ENCODE peak calls at places on chromosomes 13 and 19, in ten cellular contexts. Q is sigmoid colon, O is H9, R is PC-3, L is breast epithelium, C is H1, G is cardiac muscle cell, Y is body of pancreas, A is A673, I is small intestine. V is an unnamed sample. For H3K4me1, the result is how much of the 10 kb centered on the place peaks cover.

GRCh38 chr13:37065893-37066526 is 6.5 kb upstream of the SUPT20H start:
- DNase-seq in Q (no peak), O (peak), R (no peak), L (no peak), C (no peak), G (no peak), Y (no peak), A (no peak), I (no peak), V (peak)

GRCh38 chr19:45216677-45217076 is 28.5 kb downstream of the EXOC3L2 start:
- DNase-seq in Q (no peak), O (no peak), R (no peak), L (no peak), C (no peak), G (peak), Y (no peak), A (no peak), I (no peak), V (no peak)

GRCh38 chr19:44723952-44724319 is 24.6 kb upstream of the BCL3 start:
- DNase-seq in Q (peak), O (peak), R (peak), L (peak), C (peak), G (peak), Y (peak), A (peak), I (peak), V (peak)

GRCh38 chr13:113907637-113908617 is 44.1 kb upstream of the GAS6 start:
- DNase-seq in Q (no peak), O (no peak), R (no peak), L (peak), C (no peak), G (peak), Y (no peak), A (peak), I (peak), V (peak)

GRCh38 chr13:96338030-96338429 is 248.1 kb downstream of the HS6ST3 start:
- DNase-seq in Q (no peak), O (no peak), R (no peak), L (no peak), C (no peak), G (no peak), Y (no peak), A (no peak), I (no peak), V (no peak)

GRCh38 chr13:48319458-48320395 is 16.2 kb downstream of the RB1 start:
- DNase-seq in Q (no peak), O (no peak), R (no peak), L (no peak), C (no peak), G (no peak), Y (no peak), A (no peak), I (peak), V (no peak)

GRCh38 chr13:46666727-46667456 is 113.9 kb downstream of the LRCH1 start:
- DNase-seq in Q (no peak), O (peak), R (no peak), L (no peak), C (peak), G (no peak), Y (no peak), A (peak), I (no peak), V (peak)

GRCh38 chr13:92572190-92572589 is 654.4 kb upstream of the GPC6 start:
- DNase-seq in Q (no peak), O (no peak), R (no peak), L (no peak), C (no peak), G (no peak), Y (no peak), A (no peak), I (no peak), V (no peak)

GRCh38 chr13:41935501-41935900 is 25.4 kb downstream of the VWA8 start:
- DNase-seq in Q (no peak), O (no peak), R (no peak), L (no peak), C (no peak), G (no peak), Y (no peak), A (no peak), I (no peak), V (no peak)

GRCh38 chr19:30666301-30666803 is 294.2 kb downstream of the ZNF536 start:
- DNase-seq in Q (no peak), O (peak), R (peak), L (no peak), C (no peak), G (peak), Y (peak), A (peak), I (peak), V (peak)

GRCh38 chr13:79645569-79645968 is 164.6 kb downstream of the NDFIP2 start:
- DNase-seq in Q (no peak), O (no peak), R (no peak), L (no peak), C (no peak), G (no peak), Y (no peak), A (no peak), I (no peak), V (no peak)

GRCh38 chr19:17830567-17831418 is 9.5 kb upstream of the INSL3 start:
- DNase-seq in Q (peak), O (peak), R (peak), L (no peak), C (peak), G (peak), Y (peak), A (peak), I (peak), V (peak)

GRCh38 chr13:49791214-49791752 is 1.2 kb downstream of the KPNA3 start:
- DNase-seq in Q (no peak), O (no peak), R (peak), L (no peak), C (no peak), G (peak), Y (peak), A (peak), I (peak), V (peak)

GRCh38 chr19:9144920-9145319 is 4.7 kb downstream of the ZNF317 start:
- DNase-seq in Q (no peak), O (no peak), R (no peak), L (no peak), C (no peak), G (peak), Y (no peak), A (no peak), I (no peak), V (no peak)

GRCh38 chr13:77860621-77861020 is 58.0 kb downstream of the EDNRB start:
- DNase-seq in Q (no peak), O (no peak), R (peak), L (no peak), C (no peak), G (peak), Y (no peak), A (peak), I (no peak), V (no peak)

GRCh38 chr13:40940841-40941240 is 78.3 kb downstream of the ELF1 start:
- DNase-seq in Q (no peak), O (no peak), R (no peak), L (no peak), C (no peak), G (peak), Y (peak), A (no peak), I (no peak), V (no peak)

GRCh38 chr19:57813919-57814504 is 701 bp downstream of the ZNF552 start:
- DNase-seq in Q (no peak), O (no peak), R (peak), L (peak), C (no peak), G (peak), Y (no peak), A (no peak), I (peak), V (no peak)

GRCh38 chr19:13987101-13987890 is 18.8 kb downstream of the RFX1 start:
- DNase-seq in Q (no peak), O (no peak), R (no peak), L (no peak), C (no peak), G (no peak), Y (peak), A (no peak), I (no peak), V (peak)

GRCh38 chr13:107244241-107244640 is 676.3 kb upstream of the ARGLU1 start:
- DNase-seq in Q (no peak), O (no peak), R (no peak), L (no peak), C (no peak), G (no peak), Y (no peak), A (no peak), I (no peak), V (no peak)

GRCh38 chr13:42040730-42041016 is 7.8 kb upstream of the DGKH start:
- DNase-seq in Q (no peak), O (no peak), R (no peak), L (no peak), C (no peak), G (no peak), Y (no peak), A (no peak), I (no peak), V (no peak)

GRCh38 chr19:7994923-7995682 is 10.3 kb downstream of the ELAVL1 start:
- DNase-seq in Q (no peak), O (no peak), R (no peak), L (no peak), C (no peak), G (no peak), Y (no peak), A (no peak), I (no peak), V (no peak)

GRCh38 chr13:98775844-98776598 is 23.5 kb upstream of the SLC15A1 start:
- DNase-seq in Q (no peak), O (no peak), R (peak), L (no peak), C (no peak), G (no peak), Y (no peak), A (no peak), I (peak), V (no peak)

GRCh38 chr19:51347209-51347928 is 5.4 kb upstream of the VSIG10L start:
- DNase-seq in Q (no peak), O (no peak), R (no peak), L (no peak), C (no peak), G (no peak), Y (no peak), A (no peak), I (no peak), V (peak)

GRCh38 chr19:54352546-54352945 is 12.2 kb downstream of the LAIR1 start:
- DNase-seq in Q (no peak), O (no peak), R (no peak), L (no peak), C (no peak), G (no peak), Y (no peak), A (no peak), I (no peak), V (no peak)
- H3K4me1 ChIP-seq in Q (under half), O (under half), R (under half), L (under half), C (under half), G (under half), Y (under half), A (under half), I (under half), V (under half)

DNA sequence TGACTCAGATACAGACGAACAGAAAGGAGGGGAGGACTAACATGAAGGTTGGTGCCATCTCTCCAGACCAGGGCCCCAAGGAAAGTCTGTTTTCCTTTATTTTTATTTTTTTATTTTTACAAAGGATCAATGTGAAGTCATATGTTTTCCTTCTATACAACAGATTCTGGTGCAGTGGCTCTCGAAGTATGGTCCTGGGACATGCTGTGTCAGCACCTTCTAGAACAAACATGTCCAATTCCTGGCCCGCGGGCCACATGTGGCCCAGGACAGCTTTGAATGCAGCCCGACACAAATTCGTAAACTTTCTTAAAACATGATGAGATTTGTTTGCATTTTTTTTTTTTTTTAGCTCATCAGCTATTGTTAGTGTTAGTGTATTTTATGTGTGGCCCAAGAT is 174.7 kb downstream of the FLT1 start:
- DNase-seq in Q (no peak), O (no peak), R (no peak), L (no peak), C (no peak), G (no peak), Y (no peak), A (no peak), I (no peak), V (no peak)
- H3K4me1 ChIP-seq in Q (under half), O (under half), R (under half), L (under half), C (under half), G (under half), Y (under half), A (under half), I (under half), V (under half)

GRCh38 chr19:10748924-10749434 is 31.1 kb downstream of the DNM2 start:
- DNase-seq in Q (no peak), O (no peak), R (peak), L (no peak), C (no peak), G (peak), Y (peak), A (no peak), I (peak), V (no peak)

GRCh38 chr19:10747674-10748073 is 29.8 kb downstream of the DNM2 start:
- DNase-seq in Q (no peak), O (no peak), R (no peak), L (no peak), C (no peak), G (no peak), Y (no peak), A (no peak), I (peak), V (no peak)

GRCh38 chr19:10751109-10751972 is 33.5 kb downstream of the DNM2 start:
- DNase-seq in Q (no peak), O (no peak), R (no peak), L (peak), C (no peak), G (no peak), Y (peak), A (no peak), I (peak), V (no peak)

GRCh38 chr19:10748195-10748923 is 30.5 kb downstream of the DNM2 start:
- DNase-seq in Q (no peak), O (no peak), R (no peak), L (no peak), C (no peak), G (no peak), Y (no peak), A (no peak), I (peak), V (no peak)

DNA sequence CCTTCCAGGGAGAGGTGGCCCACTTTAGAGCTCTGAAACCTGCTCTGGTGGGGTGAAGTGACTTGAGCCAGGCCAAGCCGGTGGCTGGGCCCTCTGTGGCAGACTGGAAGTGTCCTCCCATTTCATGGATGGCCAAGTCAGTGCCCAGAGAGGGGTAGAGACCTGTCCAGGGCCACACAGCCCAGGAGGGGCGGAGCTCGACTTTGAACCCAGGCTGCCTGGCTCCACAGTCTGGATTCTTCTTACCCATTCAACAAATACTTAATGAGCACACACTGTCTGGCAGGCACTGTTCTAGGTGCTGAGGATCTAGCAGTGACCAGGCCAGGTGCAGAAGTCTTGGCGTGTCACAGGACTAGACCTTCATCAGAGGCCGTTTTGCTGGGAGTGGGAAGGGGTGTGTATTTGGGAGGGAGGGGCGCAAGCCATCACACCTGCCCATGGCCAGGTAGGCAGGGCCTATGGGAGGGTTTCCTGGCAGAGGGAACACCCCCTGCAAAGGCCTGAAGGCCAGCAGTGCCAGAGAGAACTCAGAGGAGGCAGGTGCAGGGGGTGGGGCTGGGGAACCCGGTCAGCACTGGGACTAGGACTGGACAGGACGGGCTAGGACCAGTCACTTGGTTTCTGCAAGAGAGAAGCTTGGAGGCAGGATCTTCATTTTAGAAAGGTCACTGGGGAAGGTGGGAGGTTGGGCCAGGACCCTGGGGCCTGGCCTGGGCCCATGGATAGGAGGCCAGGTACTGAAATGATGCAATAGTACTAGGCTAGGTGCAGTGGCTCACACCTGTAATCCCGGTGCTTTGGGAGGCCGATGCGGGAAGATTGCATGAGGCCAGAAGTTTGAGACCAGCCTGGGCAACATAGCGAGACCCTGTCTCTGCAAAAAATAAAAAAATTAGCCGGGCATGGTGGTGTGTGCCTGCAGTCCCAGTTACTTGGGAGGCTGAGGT is 31.8 kb downstream of the DNM2 start:
- DNase-seq in Q (no peak), O (no peak), R (no peak), L (no peak), C (no peak), G (no peak), Y (peak), A (no peak), I (peak), V (no peak)
- H3K4me1 ChIP-seq in Q (under half), O (under half), R (under half), L (under half), C (under half), G (under half), Y (half or more), A (under half), I (under half), V (under half)

DNA sequence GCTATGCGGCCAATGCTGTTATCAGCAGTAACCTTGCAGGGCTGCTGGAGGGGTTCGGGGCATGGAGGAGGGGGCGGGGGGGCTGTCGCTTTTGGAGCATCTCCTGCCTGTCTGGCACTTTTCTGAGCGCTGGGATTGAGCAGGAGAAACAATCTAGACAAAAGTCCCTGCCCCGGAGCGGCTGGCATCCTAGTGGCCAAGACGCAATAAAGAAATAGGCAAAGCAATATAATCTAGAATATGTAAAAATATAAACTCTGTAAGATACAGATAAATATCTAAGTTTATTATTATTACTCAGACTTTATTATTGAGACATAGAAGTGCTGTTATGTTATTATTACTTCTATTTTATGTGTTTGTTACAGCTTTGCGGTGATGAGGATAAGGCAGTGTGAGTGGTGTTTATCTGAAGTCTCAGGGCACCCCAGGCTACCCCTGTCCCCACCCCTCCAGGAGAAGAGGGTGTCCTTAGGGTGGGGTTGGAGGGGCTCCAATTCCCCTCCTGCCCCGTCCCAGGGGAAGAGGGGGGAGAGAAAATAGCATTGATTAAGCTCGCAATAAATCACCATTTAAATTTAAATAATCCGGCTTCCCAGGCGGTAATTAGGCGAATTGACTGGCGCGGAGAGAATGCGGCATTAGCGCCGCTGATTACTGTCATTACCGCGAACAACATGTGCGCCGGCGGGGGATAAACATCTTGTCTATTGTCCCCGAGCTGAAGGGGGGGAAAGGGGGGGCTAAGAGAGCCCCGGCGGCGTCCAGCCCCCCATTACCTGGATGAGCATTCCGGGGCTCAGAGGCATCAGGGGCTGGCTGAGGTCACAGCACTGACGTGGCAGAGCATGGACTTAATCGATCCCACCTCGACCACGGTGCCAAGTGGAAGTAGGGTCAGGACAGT is 3.2 kb downstream of the NPAS1 start:
- DNase-seq in Q (no peak), O (peak), R (no peak), L (no peak), C (no peak), G (no peak), Y (no peak), A (no peak), I (no peak), V (peak)
- H3K4me1 ChIP-seq in Q (under half), O (under half), R (under half), L (under half), C (under half), G (under half), Y (under half), A (under half), I (under half), V (under half)

DNA sequence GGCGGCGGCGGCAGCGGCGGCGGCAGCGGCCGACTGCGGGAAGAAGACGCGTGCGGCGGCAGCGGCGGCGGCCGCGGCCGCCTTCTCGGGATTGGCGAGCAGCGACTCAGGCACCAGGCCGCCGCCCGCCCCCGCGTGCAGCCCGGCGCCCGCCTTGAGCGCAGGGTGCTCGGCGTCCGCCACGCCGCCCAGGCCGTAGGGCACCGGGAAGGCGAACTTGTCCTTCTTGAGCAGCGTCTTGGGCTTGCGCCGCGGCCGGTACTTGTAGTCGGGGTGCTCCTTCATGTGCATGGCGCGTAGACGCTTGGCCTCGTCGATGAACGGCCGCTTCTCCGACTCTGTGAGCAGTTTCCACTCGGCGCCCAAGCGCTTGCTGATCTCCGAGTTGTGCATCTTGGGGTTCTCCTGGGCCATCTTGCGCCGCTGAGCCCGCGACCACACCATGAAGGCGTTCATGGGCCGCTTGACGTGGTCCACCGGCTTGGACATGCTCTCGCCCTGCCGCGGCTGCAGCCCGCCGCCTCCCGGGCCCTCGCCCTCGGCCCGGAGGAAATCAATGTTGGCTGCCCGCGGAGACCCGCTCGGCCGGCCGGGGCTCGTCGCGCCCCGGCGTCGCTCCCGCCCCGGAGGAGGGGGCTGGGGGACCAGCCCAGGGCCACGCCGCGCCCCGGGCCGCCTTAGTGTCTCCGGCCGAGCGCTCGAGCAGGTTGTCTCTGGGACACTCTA is 621 bp downstream of the SOX21 start:
- DNase-seq in Q (peak), O (peak), R (peak), L (no peak), C (no peak), G (peak), Y (no peak), A (peak), I (no peak), V (no peak)
- H3K4me1 ChIP-seq in Q (under half), O (under half), R (under half), L (under half), C (under half), G (under half), Y (under half), A (under half), I (under half), V (under half)

GRCh38 chr19:2239173-2239572 is 2.5 kb downstream of the SF3A2 start:
- DNase-seq in Q (no peak), O (no peak), R (no peak), L (no peak), C (no peak), G (peak), Y (no peak), A (no peak), I (no peak), V (no peak)
- H3K4me1 ChIP-seq in Q (half or more), O (under half), R (under half), L (under half), C (under half), G (under half), Y (half or more), A (under half), I (under half), V (under half)

DNA sequence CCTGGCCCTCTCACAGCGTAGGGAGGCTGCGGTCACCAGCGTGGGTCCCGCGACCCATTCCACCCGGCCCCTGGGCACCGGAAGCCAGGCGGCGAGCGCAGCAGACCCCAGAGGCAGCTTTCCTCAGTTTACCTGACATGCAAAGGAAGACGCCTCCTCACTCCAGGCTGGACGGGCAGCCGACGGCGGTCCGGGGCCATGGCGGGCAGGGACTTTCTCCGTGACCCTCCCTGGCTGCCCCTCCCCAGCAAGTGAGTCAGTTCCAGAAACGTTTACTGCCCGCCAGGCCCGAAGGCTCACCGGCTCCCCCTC is 5.5 kb downstream of the SBNO2 start:
- DNase-seq in Q (no peak), O (no peak), R (no peak), L (no peak), C (no peak), G (no peak), Y (no peak), A (no peak), I (no peak), V (no peak)
- H3K4me1 ChIP-seq in Q (half or more), O (under half), R (under half), L (under half), C (under half), G (under half), Y (half or more), A (under half), I (under half), V (under half)